ENCODE peak calls at places on chromosomes 13 and 19, in nine cellular contexts. One of them, this sample, is unnamed. For H3K36me3, the result is how much of the 10 kb centered on the place peaks cover.

GRCh38 chr19:35755550-35756371 is 1.1 kb downstream of the HSPB6 start:
- DNase-seq in endothelial cell of umbilical vein: no peak
- DNase-seq in stomach: peak
- DNase-seq in upper lobe of left lung: peak
- DNase-seq in breast epithelium: peak
- DNase-seq in Peyer's patch: peak
- DNase-seq in ovary: peak
- DNase-seq in IMR-90: peak
- DNase-seq in esophagus squamous epithelium: no peak
- DNase-seq in this sample: peak

GRCh38 chr13:105991622-105992254 is 543.7 kb downstream of the EFNB2 start:
- DNase-seq in endothelial cell of umbilical vein: no peak
- DNase-seq in stomach: peak
- DNase-seq in upper lobe of left lung: no peak
- DNase-seq in breast epithelium: peak
- DNase-seq in Peyer's patch: no peak
- DNase-seq in ovary: no peak
- DNase-seq in IMR-90: peak
- DNase-seq in esophagus squamous epithelium: no peak
- DNase-seq in this sample: no peak

GRCh38 chr19:32404939-32405430 is 585 bp upstream of the DPY19L3 start:
- DNase-seq in endothelial cell of umbilical vein: no peak
- DNase-seq in stomach: peak
- DNase-seq in upper lobe of left lung: peak
- DNase-seq in breast epithelium: peak
- DNase-seq in Peyer's patch: peak
- DNase-seq in ovary: peak
- DNase-seq in IMR-90: peak
- DNase-seq in esophagus squamous epithelium: no peak
- DNase-seq in this sample: peak

GRCh38 chr13:77429320-77430142 is 102.6 kb upstream of the MYCBP2 start:
- DNase-seq in endothelial cell of umbilical vein: no peak
- DNase-seq in stomach: no peak
- DNase-seq in upper lobe of left lung: no peak
- DNase-seq in breast epithelium: no peak
- DNase-seq in Peyer's patch: no peak
- DNase-seq in ovary: no peak
- DNase-seq in IMR-90: no peak
- DNase-seq in esophagus squamous epithelium: no peak
- DNase-seq in this sample: no peak

GRCh38 chr13:22828081-22828480 is 352.7 kb upstream of the SGCG start:
- DNase-seq in endothelial cell of umbilical vein: no peak
- DNase-seq in stomach: no peak
- DNase-seq in upper lobe of left lung: no peak
- DNase-seq in breast epithelium: no peak
- DNase-seq in Peyer's patch: no peak
- DNase-seq in ovary: no peak
- DNase-seq in IMR-90: peak
- DNase-seq in esophagus squamous epithelium: no peak
- DNase-seq in this sample: no peak

GRCh38 chr13:103130681-103131210 is 64.5 kb upstream of the SLC10A2 start:
- DNase-seq in endothelial cell of umbilical vein: no peak
- DNase-seq in stomach: no peak
- DNase-seq in upper lobe of left lung: no peak
- DNase-seq in breast epithelium: no peak
- DNase-seq in Peyer's patch: no peak
- DNase-seq in ovary: no peak
- DNase-seq in IMR-90: no peak
- DNase-seq in esophagus squamous epithelium: no peak
- DNase-seq in this sample: no peak

GRCh38 chr13:30581582-30581981 is 36.1 kb upstream of the USPL1 start:
- DNase-seq in endothelial cell of umbilical vein: peak
- DNase-seq in stomach: no peak
- DNase-seq in upper lobe of left lung: no peak
- DNase-seq in breast epithelium: no peak
- DNase-seq in Peyer's patch: no peak
- DNase-seq in ovary: no peak
- DNase-seq in IMR-90: peak
- DNase-seq in esophagus squamous epithelium: no peak
- DNase-seq in this sample: no peak

GRCh38 chr13:36131215-36131930 is at the start of gene DCLK1:
- DNase-seq in endothelial cell of umbilical vein: no peak
- DNase-seq in stomach: peak
- DNase-seq in upper lobe of left lung: peak
- DNase-seq in breast epithelium: no peak
- DNase-seq in Peyer's patch: no peak
- DNase-seq in ovary: peak
- DNase-seq in IMR-90: no peak
- DNase-seq in esophagus squamous epithelium: no peak
- DNase-seq in this sample: peak

GRCh38 chr13:21549633-21550032 is 54.3 kb downstream of the MICU2 start:
- DNase-seq in endothelial cell of umbilical vein: no peak
- DNase-seq in stomach: no peak
- DNase-seq in upper lobe of left lung: no peak
- DNase-seq in breast epithelium: no peak
- DNase-seq in Peyer's patch: no peak
- DNase-seq in ovary: no peak
- DNase-seq in IMR-90: no peak
- DNase-seq in esophagus squamous epithelium: no peak
- DNase-seq in this sample: no peak

GRCh38 chr19:45215391-45216191 is 29.6 kb downstream of the EXOC3L2 start:
- DNase-seq in endothelial cell of umbilical vein: peak
- DNase-seq in stomach: peak
- DNase-seq in upper lobe of left lung: peak
- DNase-seq in breast epithelium: peak
- DNase-seq in Peyer's patch: no peak
- DNase-seq in ovary: no peak
- DNase-seq in IMR-90: no peak
- DNase-seq in esophagus squamous epithelium: no peak
- DNase-seq in this sample: peak

GRCh38 chr19:15629003-15629880 is 11.5 kb upstream of the CYP4F3 start:
- DNase-seq in endothelial cell of umbilical vein: peak
- DNase-seq in stomach: peak
- DNase-seq in upper lobe of left lung: peak
- DNase-seq in breast epithelium: peak
- DNase-seq in Peyer's patch: peak
- DNase-seq in ovary: peak
- DNase-seq in IMR-90: peak
- DNase-seq in esophagus squamous epithelium: peak
- DNase-seq in this sample: peak

GRCh38 chr13:24038405-24038804 is 122.1 kb upstream of the SPATA13 start:
- DNase-seq in endothelial cell of umbilical vein: peak
- DNase-seq in stomach: no peak
- DNase-seq in upper lobe of left lung: no peak
- DNase-seq in breast epithelium: no peak
- DNase-seq in Peyer's patch: no peak
- DNase-seq in ovary: no peak
- DNase-seq in IMR-90: peak
- DNase-seq in esophagus squamous epithelium: no peak
- DNase-seq in this sample: no peak

GRCh38 chr13:23377603-23378002 is 55.9 kb downstream of the SACS start:
- DNase-seq in endothelial cell of umbilical vein: no peak
- DNase-seq in stomach: no peak
- DNase-seq in upper lobe of left lung: no peak
- DNase-seq in breast epithelium: no peak
- DNase-seq in Peyer's patch: no peak
- DNase-seq in ovary: no peak
- DNase-seq in IMR-90: no peak
- DNase-seq in esophagus squamous epithelium: no peak
- DNase-seq in this sample: no peak

GRCh38 chr13:105464249-105464648 is 1071.2 kb downstream of the EFNB2 start:
- DNase-seq in endothelial cell of umbilical vein: no peak
- DNase-seq in stomach: no peak
- DNase-seq in upper lobe of left lung: no peak
- DNase-seq in breast epithelium: no peak
- DNase-seq in Peyer's patch: no peak
- DNase-seq in ovary: no peak
- DNase-seq in IMR-90: peak
- DNase-seq in esophagus squamous epithelium: no peak
- DNase-seq in this sample: no peak

GRCh38 chr13:77620138-77620537 is 77.3 kb upstream of the SLAIN1 start:
- DNase-seq in endothelial cell of umbilical vein: no peak
- DNase-seq in stomach: no peak
- DNase-seq in upper lobe of left lung: no peak
- DNase-seq in breast epithelium: no peak
- DNase-seq in Peyer's patch: no peak
- DNase-seq in ovary: no peak
- DNase-seq in IMR-90: no peak
- DNase-seq in esophagus squamous epithelium: no peak
- DNase-seq in this sample: no peak

GRCh38 chr19:16025108-16026101 is 50.9 kb upstream of the TPM4 start:
- DNase-seq in endothelial cell of umbilical vein: peak
- DNase-seq in stomach: peak
- DNase-seq in upper lobe of left lung: peak
- DNase-seq in breast epithelium: no peak
- DNase-seq in Peyer's patch: no peak
- DNase-seq in ovary: no peak
- DNase-seq in IMR-90: peak
- DNase-seq in esophagus squamous epithelium: no peak
- DNase-seq in this sample: peak

GRCh38 chr13:107799001-107799400 is 416.3 kb downstream of the LIG4 start:
- DNase-seq in endothelial cell of umbilical vein: peak
- DNase-seq in stomach: no peak
- DNase-seq in upper lobe of left lung: no peak
- DNase-seq in breast epithelium: no peak
- DNase-seq in Peyer's patch: no peak
- DNase-seq in ovary: no peak
- DNase-seq in IMR-90: peak
- DNase-seq in esophagus squamous epithelium: no peak
- DNase-seq in this sample: no peak

GRCh38 chr19:57027360-57027759 is 92.4 kb upstream of the USP29 start:
- DNase-seq in endothelial cell of umbilical vein: no peak
- DNase-seq in stomach: no peak
- DNase-seq in upper lobe of left lung: no peak
- DNase-seq in breast epithelium: no peak
- DNase-seq in Peyer's patch: no peak
- DNase-seq in ovary: no peak
- DNase-seq in IMR-90: no peak
- DNase-seq in esophagus squamous epithelium: no peak
- DNase-seq in this sample: no peak

GRCh38 chr13:110015253-110015652 is 228.9 kb upstream of the IRS2 start:
- DNase-seq in endothelial cell of umbilical vein: no peak
- DNase-seq in stomach: peak
- DNase-seq in upper lobe of left lung: no peak
- DNase-seq in breast epithelium: peak
- DNase-seq in Peyer's patch: no peak
- DNase-seq in ovary: no peak
- DNase-seq in IMR-90: peak
- DNase-seq in esophagus squamous epithelium: no peak
- DNase-seq in this sample: no peak

GRCh38 chr13:98022210-98022609 is 68.7 kb downstream of the IPO5 start:
- DNase-seq in endothelial cell of umbilical vein: peak
- DNase-seq in stomach: no peak
- DNase-seq in upper lobe of left lung: peak
- DNase-seq in breast epithelium: peak
- DNase-seq in Peyer's patch: no peak
- DNase-seq in ovary: no peak
- DNase-seq in IMR-90: peak
- DNase-seq in esophagus squamous epithelium: no peak
- DNase-seq in this sample: peak

GRCh38 chr13:109979186-109979585 is 192.8 kb upstream of the IRS2 start:
- DNase-seq in endothelial cell of umbilical vein: no peak
- DNase-seq in stomach: no peak
- DNase-seq in upper lobe of left lung: no peak
- DNase-seq in breast epithelium: no peak
- DNase-seq in Peyer's patch: no peak
- DNase-seq in ovary: no peak
- DNase-seq in IMR-90: no peak
- DNase-seq in esophagus squamous epithelium: no peak
- DNase-seq in this sample: no peak

GRCh38 chr13:35930665-35931631 is 200.2 kb downstream of the DCLK1 start:
- DNase-seq in endothelial cell of umbilical vein: no peak
- DNase-seq in stomach: no peak
- DNase-seq in upper lobe of left lung: no peak
- DNase-seq in breast epithelium: no peak
- DNase-seq in Peyer's patch: no peak
- DNase-seq in ovary: no peak
- DNase-seq in IMR-90: peak
- DNase-seq in esophagus squamous epithelium: no peak
- DNase-seq in this sample: peak

DNA sequence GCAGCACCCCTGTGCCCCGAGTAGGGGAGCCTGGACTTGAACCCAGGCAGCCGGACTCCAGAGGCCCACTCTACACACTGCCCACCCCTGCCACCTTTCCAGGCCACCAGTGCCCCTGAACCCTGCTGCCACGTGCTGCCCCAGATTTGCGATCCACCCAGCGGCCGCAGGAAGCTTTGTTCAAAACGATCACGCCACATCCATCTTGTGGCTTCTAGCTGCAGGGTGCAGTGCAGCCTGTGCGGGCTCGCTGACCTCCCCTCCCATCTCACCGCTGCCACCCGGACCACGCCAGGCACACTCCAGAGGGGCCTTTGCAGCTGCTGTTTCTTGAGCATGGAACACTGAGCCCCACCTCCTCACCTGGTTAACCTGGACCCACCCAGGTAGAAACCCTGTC is 3.8 kb downstream of the RAVER1 start:
- DNase-seq in endothelial cell of umbilical vein: no peak
- DNase-seq in stomach: no peak
- DNase-seq in upper lobe of left lung: no peak
- DNase-seq in breast epithelium: no peak
- DNase-seq in Peyer's patch: no peak
- DNase-seq in ovary: no peak
- DNase-seq in IMR-90: no peak
- DNase-seq in esophagus squamous epithelium: no peak
- DNase-seq in this sample: no peak
- H3K36me3 ChIP-seq in endothelial cell of umbilical vein: under half
- H3K36me3 ChIP-seq in stomach: half or more
- H3K36me3 ChIP-seq in upper lobe of left lung: half or more
- H3K36me3 ChIP-seq in breast epithelium: under half
- H3K36me3 ChIP-seq in Peyer's patch: half or more
- H3K36me3 ChIP-seq in ovary: under half
- H3K36me3 ChIP-seq in IMR-90: half or more
- H3K36me3 ChIP-seq in esophagus squamous epithelium: under half
- H3K36me3 ChIP-seq in this sample: under half

GRCh38 chr13:93480553-93481106 is 254.0 kb downstream of the GPC6 start:
- DNase-seq in endothelial cell of umbilical vein: no peak
- DNase-seq in stomach: no peak
- DNase-seq in upper lobe of left lung: no peak
- DNase-seq in breast epithelium: no peak
- DNase-seq in Peyer's patch: no peak
- DNase-seq in ovary: no peak
- DNase-seq in IMR-90: no peak
- DNase-seq in esophagus squamous epithelium: no peak
- DNase-seq in this sample: no peak
- H3K4me3 ChIP-seq in endothelial cell of umbilical vein: no peak
- H3K4me3 ChIP-seq in stomach: no peak
- H3K4me3 ChIP-seq in upper lobe of left lung: no peak
- H3K4me3 ChIP-seq in breast epithelium: no peak
- H3K4me3 ChIP-seq in Peyer's patch: no peak
- H3K4me3 ChIP-seq in ovary: no peak
- H3K4me3 ChIP-seq in IMR-90: no peak
- H3K4me3 ChIP-seq in esophagus squamous epithelium: no peak
- H3K4me3 ChIP-seq in this sample: no peak

GRCh38 chr19:18304496-18305312 is 18.2 kb downstream of the LSM4 start:
- DNase-seq in endothelial cell of umbilical vein: peak
- DNase-seq in stomach: peak
- DNase-seq in upper lobe of left lung: peak
- DNase-seq in breast epithelium: peak
- DNase-seq in Peyer's patch: peak
- DNase-seq in ovary: peak
- DNase-seq in IMR-90: peak
- DNase-seq in esophagus squamous epithelium: no peak
- DNase-seq in this sample: peak
- TF ChIP-seq POLR2A in endothelial cell of umbilical vein: peak
- TF ChIP-seq POLR2A in stomach: no peak
- TF ChIP-seq POLR2A in upper lobe of left lung: no peak
- TF ChIP-seq POLR2A in breast epithelium: peak
- TF ChIP-seq POLR2A in Peyer's patch: peak
- TF ChIP-seq POLR2A in ovary: peak
- TF ChIP-seq POLR2A in IMR-90: peak
- TF ChIP-seq POLR2A in esophagus squamous epithelium: no peak
- TF ChIP-seq POLR2A in this sample: no peak

GRCh38 chr19:39471756-39472536 is 8.7 kb upstream of the TIMM50 start:
- DNase-seq in endothelial cell of umbilical vein: no peak
- DNase-seq in stomach: no peak
- DNase-seq in upper lobe of left lung: no peak
- DNase-seq in breast epithelium: no peak
- DNase-seq in Peyer's patch: no peak
- DNase-seq in ovary: no peak
- DNase-seq in IMR-90: no peak
- DNase-seq in esophagus squamous epithelium: no peak
- DNase-seq in this sample: no peak
- H3K36me3 ChIP-seq in endothelial cell of umbilical vein: half or more
- H3K36me3 ChIP-seq in stomach: half or more
- H3K36me3 ChIP-seq in upper lobe of left lung: half or more
- H3K36me3 ChIP-seq in breast epithelium: under half
- H3K36me3 ChIP-seq in Peyer's patch: half or more
- H3K36me3 ChIP-seq in ovary: under half
- H3K36me3 ChIP-seq in IMR-90: half or more
- H3K36me3 ChIP-seq in esophagus squamous epithelium: half or more
- H3K36me3 ChIP-seq in this sample: under half

This sample was measured in testis.